ENCODE peak calls at places on chromosomes 13 and 19, in nine cellular contexts. W, T, F, D, J, Q, R, G and U are unnamed samples.

GRCh38 chr19:55753401-55753800 is 5.5 kb upstream of the RFPL4A start:
- DNase-seq in W (no peak), T (no peak), F (no peak), D (no peak), J (no peak), Q (no peak), R (no peak), G (no peak), U (no peak)

GRCh38 chr13:50448535-50448981 is 394.9 kb downstream of the DLEU7 start:
- DNase-seq in W (no peak), T (no peak), F (no peak), D (no peak), J (no peak), Q (no peak), R (no peak), G (no peak), U (no peak)

GRCh38 chr13:81184556-81185265 is 843.8 kb upstream of the SPRY2 start:
- DNase-seq in W (no peak), T (no peak), F (no peak), D (no peak), J (no peak), Q (no peak), R (no peak), G (no peak), U (no peak)

GRCh38 chr13:80399340-80400163 is 58.6 kb upstream of the SPRY2 start:
- DNase-seq in W (no peak), T (no peak), F (no peak), D (no peak), J (peak), Q (peak), R (no peak), G (no peak), U (no peak)

GRCh38 chr13:50512602-50513527 is 330.6 kb downstream of the DLEU7 start:
- DNase-seq in W (peak), T (peak), F (no peak), D (no peak), J (peak), Q (peak), R (no peak), G (no peak), U (no peak)

GRCh38 chr19:944171-944567 is 18.3 kb downstream of the ARID3A start:
- DNase-seq in W (no peak), T (peak), F (no peak), D (no peak), J (peak), Q (no peak), R (no peak), G (peak), U (no peak)

GRCh38 chr13:109858319-109858718 is 71.9 kb upstream of the IRS2 start:
- DNase-seq in W (no peak), T (no peak), F (no peak), D (no peak), J (no peak), Q (no peak), R (no peak), G (no peak), U (no peak)

GRCh38 chr13:39037410-39037879 is 444 bp downstream of the PROSER1 start:
- DNase-seq in W (peak), T (no peak), F (no peak), D (no peak), J (no peak), Q (no peak), R (no peak), G (no peak), U (no peak)

GRCh38 chr13:36736119-36736726 is 62.4 kb downstream of the SERTM1 start:
- DNase-seq in W (peak), T (no peak), F (peak), D (peak), J (peak), Q (peak), R (no peak), G (peak), U (no peak)

GRCh38 chr19:19582471-19582870 is 36.0 kb downstream of the PBX4 start:
- DNase-seq in W (no peak), T (no peak), F (no peak), D (no peak), J (no peak), Q (no peak), R (no peak), G (no peak), U (no peak)